ENCODE peak calls at places on chromosomes 16 and 17, in six cellular contexts. One of them, this sample, is unnamed.

GRCh38 chr17:72782985-72783701 is 309.3 kb downstream of the SLC39A11 start:
- DNase-seq in adipocyte: no peak
- DNase-seq in iPS DF 6.9: no peak
- DNase-seq in activated T-helper 1 cell treated with anti-CD3 and anti-CD28 coated beads, Interleukin-2, amount 50 U/mL, for 16 hours: no peak
- DNase-seq in left ventricle myocardium superior: no peak
- DNase-seq in stimulated activated naive B cell treated with anti-CD40 and anti-IgM and Interleukin-4, amounts not matched to agents 10 μg/mL and 1 μg/mL and 100 μg/mL, for 72 hours: no peak
- DNase-seq in this sample: no peak

GRCh38 chr16:49603956-49604355 is 230.4 kb downstream of the C16orf78 start:
- DNase-seq in adipocyte: no peak
- DNase-seq in iPS DF 6.9: no peak
- DNase-seq in activated T-helper 1 cell treated with anti-CD3 and anti-CD28 coated beads, Interleukin-2, amount 50 U/mL, for 16 hours: no peak
- DNase-seq in left ventricle myocardium superior: no peak
- DNase-seq in stimulated activated naive B cell treated with anti-CD40 and anti-IgM and Interleukin-4, amounts not matched to agents 10 μg/mL and 1 μg/mL and 100 μg/mL, for 72 hours: no peak
- DNase-seq in this sample: no peak

GRCh38 chr17:42271277-42271922 is 4.8 kb downstream of the STAT5B start:
- DNase-seq in adipocyte: no peak
- DNase-seq in iPS DF 6.9: no peak
- DNase-seq in activated T-helper 1 cell treated with anti-CD3 and anti-CD28 coated beads, Interleukin-2, amount 50 U/mL, for 16 hours: no peak
- DNase-seq in left ventricle myocardium superior: no peak
- DNase-seq in stimulated activated naive B cell treated with anti-CD40 and anti-IgM and Interleukin-4, amounts not matched to agents 10 μg/mL and 1 μg/mL and 100 μg/mL, for 72 hours: no peak
- DNase-seq in this sample: no peak

GRCh38 chr17:31424944-31425582 is 33.6 kb downstream of the RAB11FIP4 start:
- DNase-seq in adipocyte: no peak
- DNase-seq in iPS DF 6.9: no peak
- DNase-seq in activated T-helper 1 cell treated with anti-CD3 and anti-CD28 coated beads, Interleukin-2, amount 50 U/mL, for 16 hours: no peak
- DNase-seq in left ventricle myocardium superior: peak
- DNase-seq in stimulated activated naive B cell treated with anti-CD40 and anti-IgM and Interleukin-4, amounts not matched to agents 10 μg/mL and 1 μg/mL and 100 μg/mL, for 72 hours: no peak
- DNase-seq in this sample: no peak

GRCh38 chr16:19431636-19432340 is 14.1 kb downstream of the TMC5 start:
- DNase-seq in adipocyte: no peak
- DNase-seq in iPS DF 6.9: no peak
- DNase-seq in activated T-helper 1 cell treated with anti-CD3 and anti-CD28 coated beads, Interleukin-2, amount 50 U/mL, for 16 hours: no peak
- DNase-seq in left ventricle myocardium superior: no peak
- DNase-seq in stimulated activated naive B cell treated with anti-CD40 and anti-IgM and Interleukin-4, amounts not matched to agents 10 μg/mL and 1 μg/mL and 100 μg/mL, for 72 hours: no peak
- DNase-seq in this sample: peak

GRCh38 chr16:50305441-50306061 is 39.2 kb downstream of the ADCY7 start:
- DNase-seq in adipocyte: no peak
- DNase-seq in iPS DF 6.9: no peak
- DNase-seq in activated T-helper 1 cell treated with anti-CD3 and anti-CD28 coated beads, Interleukin-2, amount 50 U/mL, for 16 hours: no peak
- DNase-seq in left ventricle myocardium superior: no peak
- DNase-seq in stimulated activated naive B cell treated with anti-CD40 and anti-IgM and Interleukin-4, amounts not matched to agents 10 μg/mL and 1 μg/mL and 100 μg/mL, for 72 hours: no peak
- DNase-seq in this sample: peak

GRCh38 chr17:50511058-50511457 is 2.8 kb downstream of the MYCBPAP start:
- DNase-seq in adipocyte: peak
- DNase-seq in iPS DF 6.9: no peak
- DNase-seq in activated T-helper 1 cell treated with anti-CD3 and anti-CD28 coated beads, Interleukin-2, amount 50 U/mL, for 16 hours: no peak
- DNase-seq in left ventricle myocardium superior: no peak
- DNase-seq in stimulated activated naive B cell treated with anti-CD40 and anti-IgM and Interleukin-4, amounts not matched to agents 10 μg/mL and 1 μg/mL and 100 μg/mL, for 72 hours: no peak
- DNase-seq in this sample: no peak

GRCh38 chr16:53220585-53220984 is 165.8 kb downstream of the CHD9 start:
- DNase-seq in adipocyte: peak
- DNase-seq in iPS DF 6.9: no peak
- DNase-seq in activated T-helper 1 cell treated with anti-CD3 and anti-CD28 coated beads, Interleukin-2, amount 50 U/mL, for 16 hours: no peak
- DNase-seq in left ventricle myocardium superior: no peak
- DNase-seq in stimulated activated naive B cell treated with anti-CD40 and anti-IgM and Interleukin-4, amounts not matched to agents 10 μg/mL and 1 μg/mL and 100 μg/mL, for 72 hours: no peak
- DNase-seq in this sample: no peak

GRCh38 chr17:2403044-2403443 is 2.2 kb upstream of the MNT start:
- DNase-seq in adipocyte: no peak
- DNase-seq in iPS DF 6.9: no peak
- DNase-seq in activated T-helper 1 cell treated with anti-CD3 and anti-CD28 coated beads, Interleukin-2, amount 50 U/mL, for 16 hours: no peak
- DNase-seq in left ventricle myocardium superior: no peak
- DNase-seq in stimulated activated naive B cell treated with anti-CD40 and anti-IgM and Interleukin-4, amounts not matched to agents 10 μg/mL and 1 μg/mL and 100 μg/mL, for 72 hours: no peak
- DNase-seq in this sample: no peak

GRCh38 chr16:46972971-46973456 is 460 bp downstream of the DNAJA2 start:
- DNase-seq in adipocyte: peak
- DNase-seq in iPS DF 6.9: no peak
- DNase-seq in activated T-helper 1 cell treated with anti-CD3 and anti-CD28 coated beads, Interleukin-2, amount 50 U/mL, for 16 hours: no peak
- DNase-seq in left ventricle myocardium superior: peak
- DNase-seq in stimulated activated naive B cell treated with anti-CD40 and anti-IgM and Interleukin-4, amounts not matched to agents 10 μg/mL and 1 μg/mL and 100 μg/mL, for 72 hours: peak
- DNase-seq in this sample: peak

GRCh38 chr17:11996722-11997146 is 541 bp downstream of the ZNF18 start:
- DNase-seq in adipocyte: peak
- DNase-seq in iPS DF 6.9: no peak
- DNase-seq in activated T-helper 1 cell treated with anti-CD3 and anti-CD28 coated beads, Interleukin-2, amount 50 U/mL, for 16 hours: no peak
- DNase-seq in left ventricle myocardium superior: no peak
- DNase-seq in stimulated activated naive B cell treated with anti-CD40 and anti-IgM and Interleukin-4, amounts not matched to agents 10 μg/mL and 1 μg/mL and 100 μg/mL, for 72 hours: no peak
- DNase-seq in this sample: no peak

GRCh38 chr17:4815043-4815675 is 8.2 kb downstream of the PLD2 start:
- DNase-seq in adipocyte: no peak
- DNase-seq in iPS DF 6.9: no peak
- DNase-seq in activated T-helper 1 cell treated with anti-CD3 and anti-CD28 coated beads, Interleukin-2, amount 50 U/mL, for 16 hours: no peak
- DNase-seq in left ventricle myocardium superior: no peak
- DNase-seq in stimulated activated naive B cell treated with anti-CD40 and anti-IgM and Interleukin-4, amounts not matched to agents 10 μg/mL and 1 μg/mL and 100 μg/mL, for 72 hours: no peak
- DNase-seq in this sample: no peak

GRCh38 chr17:9350083-9350482 is 225.5 kb downstream of the STX8 start:
- DNase-seq in adipocyte: peak
- DNase-seq in iPS DF 6.9: no peak
- DNase-seq in activated T-helper 1 cell treated with anti-CD3 and anti-CD28 coated beads, Interleukin-2, amount 50 U/mL, for 16 hours: no peak
- DNase-seq in left ventricle myocardium superior: no peak
- DNase-seq in stimulated activated naive B cell treated with anti-CD40 and anti-IgM and Interleukin-4, amounts not matched to agents 10 μg/mL and 1 μg/mL and 100 μg/mL, for 72 hours: no peak
- DNase-seq in this sample: no peak

GRCh38 chr16:84761448-84762368 is 58.1 kb upstream of the CRISPLD2 start:
- DNase-seq in adipocyte: no peak
- DNase-seq in iPS DF 6.9: no peak
- DNase-seq in activated T-helper 1 cell treated with anti-CD3 and anti-CD28 coated beads, Interleukin-2, amount 50 U/mL, for 16 hours: no peak
- DNase-seq in left ventricle myocardium superior: no peak
- DNase-seq in stimulated activated naive B cell treated with anti-CD40 and anti-IgM and Interleukin-4, amounts not matched to agents 10 μg/mL and 1 μg/mL and 100 μg/mL, for 72 hours: no peak
- DNase-seq in this sample: no peak

GRCh38 chr17:78674156-78674555 is 97.0 kb upstream of the DNAH17 start:
- DNase-seq in adipocyte: no peak
- DNase-seq in iPS DF 6.9: no peak
- DNase-seq in activated T-helper 1 cell treated with anti-CD3 and anti-CD28 coated beads, Interleukin-2, amount 50 U/mL, for 16 hours: no peak
- DNase-seq in left ventricle myocardium superior: no peak
- DNase-seq in stimulated activated naive B cell treated with anti-CD40 and anti-IgM and Interleukin-4, amounts not matched to agents 10 μg/mL and 1 μg/mL and 100 μg/mL, for 72 hours: no peak
- DNase-seq in this sample: no peak

GRCh38 chr17:79983456-79983855 is 52.2 kb downstream of the TBC1D16 start:
- DNase-seq in adipocyte: no peak
- DNase-seq in iPS DF 6.9: no peak
- DNase-seq in activated T-helper 1 cell treated with anti-CD3 and anti-CD28 coated beads, Interleukin-2, amount 50 U/mL, for 16 hours: no peak
- DNase-seq in left ventricle myocardium superior: no peak
- DNase-seq in stimulated activated naive B cell treated with anti-CD40 and anti-IgM and Interleukin-4, amounts not matched to agents 10 μg/mL and 1 μg/mL and 100 μg/mL, for 72 hours: no peak
- DNase-seq in this sample: no peak

GRCh38 chr17:66807182-66807581 is 27.7 kb upstream of the CACNG5 start:
- DNase-seq in adipocyte: no peak
- DNase-seq in iPS DF 6.9: no peak
- DNase-seq in activated T-helper 1 cell treated with anti-CD3 and anti-CD28 coated beads, Interleukin-2, amount 50 U/mL, for 16 hours: no peak
- DNase-seq in left ventricle myocardium superior: no peak
- DNase-seq in stimulated activated naive B cell treated with anti-CD40 and anti-IgM and Interleukin-4, amounts not matched to agents 10 μg/mL and 1 μg/mL and 100 μg/mL, for 72 hours: no peak
- DNase-seq in this sample: no peak

GRCh38 chr16:82864332-82865040 is 237.7 kb downstream of the CDH13 start:
- DNase-seq in adipocyte: no peak
- DNase-seq in iPS DF 6.9: no peak
- DNase-seq in activated T-helper 1 cell treated with anti-CD3 and anti-CD28 coated beads, Interleukin-2, amount 50 U/mL, for 16 hours: no peak
- DNase-seq in left ventricle myocardium superior: no peak
- DNase-seq in stimulated activated naive B cell treated with anti-CD40 and anti-IgM and Interleukin-4, amounts not matched to agents 10 μg/mL and 1 μg/mL and 100 μg/mL, for 72 hours: no peak
- DNase-seq in this sample: no peak

GRCh38 chr17:8861482-8862181 is 5.8 kb downstream of the PIK3R6 start:
- DNase-seq in adipocyte: no peak
- DNase-seq in iPS DF 6.9: no peak
- DNase-seq in activated T-helper 1 cell treated with anti-CD3 and anti-CD28 coated beads, Interleukin-2, amount 50 U/mL, for 16 hours: no peak
- DNase-seq in left ventricle myocardium superior: no peak
- DNase-seq in stimulated activated naive B cell treated with anti-CD40 and anti-IgM and Interleukin-4, amounts not matched to agents 10 μg/mL and 1 μg/mL and 100 μg/mL, for 72 hours: no peak
- DNase-seq in this sample: no peak

GRCh38 chr16:83344014-83344413 is 463.8 kb upstream of the HSBP1 start:
- DNase-seq in adipocyte: peak
- DNase-seq in iPS DF 6.9: no peak
- DNase-seq in activated T-helper 1 cell treated with anti-CD3 and anti-CD28 coated beads, Interleukin-2, amount 50 U/mL, for 16 hours: no peak
- DNase-seq in left ventricle myocardium superior: no peak
- DNase-seq in stimulated activated naive B cell treated with anti-CD40 and anti-IgM and Interleukin-4, amounts not matched to agents 10 μg/mL and 1 μg/mL and 100 μg/mL, for 72 hours: no peak
- DNase-seq in this sample: no peak

GRCh38 chr17:72710834-72711233 is 381.7 kb downstream of the SLC39A11 start:
- DNase-seq in adipocyte: peak
- DNase-seq in iPS DF 6.9: no peak
- DNase-seq in activated T-helper 1 cell treated with anti-CD3 and anti-CD28 coated beads, Interleukin-2, amount 50 U/mL, for 16 hours: no peak
- DNase-seq in left ventricle myocardium superior: no peak
- DNase-seq in stimulated activated naive B cell treated with anti-CD40 and anti-IgM and Interleukin-4, amounts not matched to agents 10 μg/mL and 1 μg/mL and 100 μg/mL, for 72 hours: no peak
- DNase-seq in this sample: no peak

GRCh38 chr16:23584186-23585076 is 11.7 kb downstream of the NDUFAB1 start:
- DNase-seq in adipocyte: no peak
- DNase-seq in iPS DF 6.9: no peak
- DNase-seq in activated T-helper 1 cell treated with anti-CD3 and anti-CD28 coated beads, Interleukin-2, amount 50 U/mL, for 16 hours: no peak
- DNase-seq in left ventricle myocardium superior: no peak
- DNase-seq in stimulated activated naive B cell treated with anti-CD40 and anti-IgM and Interleukin-4, amounts not matched to agents 10 μg/mL and 1 μg/mL and 100 μg/mL, for 72 hours: no peak
- DNase-seq in this sample: no peak

GRCh38 chr17:34254146-34254545 is 939 bp upstream of the CCL2 start:
- DNase-seq in adipocyte: peak
- DNase-seq in iPS DF 6.9: no peak
- DNase-seq in activated T-helper 1 cell treated with anti-CD3 and anti-CD28 coated beads, Interleukin-2, amount 50 U/mL, for 16 hours: no peak
- DNase-seq in left ventricle myocardium superior: no peak
- DNase-seq in stimulated activated naive B cell treated with anti-CD40 and anti-IgM and Interleukin-4, amounts not matched to agents 10 μg/mL and 1 μg/mL and 100 μg/mL, for 72 hours: no peak
- DNase-seq in this sample: no peak

GRCh38 chr17:68462381-68463210 is 5.3 kb upstream of the WIPI1 start:
- DNase-seq in adipocyte: peak
- DNase-seq in iPS DF 6.9: peak
- DNase-seq in activated T-helper 1 cell treated with anti-CD3 and anti-CD28 coated beads, Interleukin-2, amount 50 U/mL, for 16 hours: peak
- DNase-seq in left ventricle myocardium superior: peak
- DNase-seq in stimulated activated naive B cell treated with anti-CD40 and anti-IgM and Interleukin-4, amounts not matched to agents 10 μg/mL and 1 μg/mL and 100 μg/mL, for 72 hours: peak
- DNase-seq in this sample: peak

GRCh38 chr17:73630531-73630930 is 13.7 kb downstream of the SDK2 start:
- DNase-seq in adipocyte: no peak
- DNase-seq in iPS DF 6.9: no peak
- DNase-seq in activated T-helper 1 cell treated with anti-CD3 and anti-CD28 coated beads, Interleukin-2, amount 50 U/mL, for 16 hours: no peak
- DNase-seq in left ventricle myocardium superior: no peak
- DNase-seq in stimulated activated naive B cell treated with anti-CD40 and anti-IgM and Interleukin-4, amounts not matched to agents 10 μg/mL and 1 μg/mL and 100 μg/mL, for 72 hours: no peak
- DNase-seq in this sample: no peak

GRCh38 chr16:51103590-51103989 is 47.5 kb downstream of the SALL1 start:
- DNase-seq in adipocyte: no peak
- DNase-seq in iPS DF 6.9: no peak
- DNase-seq in activated T-helper 1 cell treated with anti-CD3 and anti-CD28 coated beads, Interleukin-2, amount 50 U/mL, for 16 hours: no peak
- DNase-seq in left ventricle myocardium superior: no peak
- DNase-seq in stimulated activated naive B cell treated with anti-CD40 and anti-IgM and Interleukin-4, amounts not matched to agents 10 μg/mL and 1 μg/mL and 100 μg/mL, for 72 hours: no peak
- DNase-seq in this sample: no peak

This sample was measured in breast epithelium.